ENCODE peak calls at places on chromosomes 1 and 21, in four cellular contexts. J, E, W and U are unnamed samples.

GRCh38 chr1:41466146-41466545 is 18.3 kb downstream of the EDN2 start:
- DNase-seq in J (no peak), E (no peak), W (no peak), U (no peak)

GRCh38 chr21:25107708-25108107 is 499.6 kb downstream of the MRPL39 start:
- DNase-seq in J (no peak), E (no peak), W (peak; percentile 11), U (peak; percentile 57)

GRCh38 chr1:2801535-2802291 is at the start of gene TTC34:
- DNase-seq in J (peak; percentile 73), E (peak; percentile 64), W (no peak), U (no peak)

GRCh38 chr1:161427733-161428516 is 60.2 kb upstream of the CFAP126 start:
- DNase-seq in J (peak; percentile 72), E (peak; percentile 29), W (peak; percentile 65), U (peak; percentile 72)

GRCh38 chr1:116856312-116856711 is 53.4 kb upstream of the PTGFRN start:
- DNase-seq in J (no peak), E (no peak), W (no peak), U (no peak)

GRCh38 chr1:78054972-78055371 is 9.2 kb downstream of the GIPC2 start:
- DNase-seq in J (no peak), E (no peak), W (no peak), U (no peak)

GRCh38 chr21:37060296-37060695 is 12.6 kb downstream of the PIGP start:
- DNase-seq in J (peak; percentile 65), E (peak; percentile 89), W (peak; percentile 93), U (peak; percentile 81)

GRCh38 chr1:99758073-99758511 is 8.3 kb downstream of the FRRS1 start:
- DNase-seq in J (no peak), E (no peak), W (no peak), U (no peak)

GRCh38 chr1:967466-968343 is 1.4 kb downstream of the PLEKHN1 start:
- DNase-seq in J (no peak), E (no peak), W (peak; percentile 50), U (no peak)

GRCh38 chr1:2638466-2639115 is 5.8 kb upstream of the MMEL1 start:
- DNase-seq in J (no peak), E (no peak), W (no peak), U (no peak)

GRCh38 chr1:224106568-224107281 is 7.2 kb upstream of the FBXO28 start:
- DNase-seq in J (peak; percentile 53), E (peak; percentile 54), W (peak; percentile 66), U (peak; percentile 78)

GRCh38 chr1:183241446-183241845 is 55.4 kb downstream of the LAMC2 start:
- DNase-seq in J (no peak), E (no peak), W (no peak), U (no peak)

GRCh38 chr1:60394436-60394835 is 320.9 kb upstream of the C1orf87 start:
- DNase-seq in J (no peak), E (no peak), W (no peak), U (no peak)

GRCh38 chr21:44615881-44616590 is 4.2 kb downstream of the KRTAP10-8 start:
- DNase-seq in J (no peak), E (no peak), W (no peak), U (no peak)

GRCh38 chr1:183597656-183598055 is 7.4 kb upstream of the NCF2 start:
- DNase-seq in J (no peak), E (no peak), W (no peak), U (no peak)

GRCh38 chr1:66503841-66504470 is 30.0 kb upstream of the SGIP1 start:
- DNase-seq in J (peak; percentile 26), E (peak; percentile 67), W (peak; percentile 74), U (peak; percentile 69)

GRCh38 chr1:90721210-90722194 is 4.4 kb upstream of the BARHL2 start:
- DNase-seq in J (peak; percentile 86), E (peak; percentile 89), W (peak; percentile 59), U (peak; percentile 78)

GRCh38 chr1:17201201-17202021 is 3.5 kb upstream of the PADI1 start:
- DNase-seq in J (no peak), E (peak; percentile 39), W (no peak), U (no peak)

GRCh38 chr1:94741956-94742355 is 78.2 kb upstream of the SLC44A3 start:
- DNase-seq in J (no peak), E (no peak), W (no peak), U (no peak)

GRCh38 chr1:30697977-30698376 is 25.4 kb downstream of the MATN1 start:
- DNase-seq in J (peak; percentile 82), E (no peak), W (peak; percentile 65), U (peak; percentile 60)

GRCh38 chr1:230752407-230752806 is 5.2 kb downstream of the CAPN9 start:
- DNase-seq in J (peak; percentile 56), E (peak; percentile 89), W (no peak), U (no peak)

GRCh38 chr1:246631426-246631825 is 65.2 kb downstream of the CNST start:
- DNase-seq in J (no peak), E (no peak), W (peak; percentile 47), U (no peak)

GRCh38 chr1:204151562-204152309 is at the start of gene ETNK2:
- DNase-seq in J (peak; percentile 66), E (peak; percentile 87), W (peak; percentile 32), U (peak; percentile 36)